ENCODE peak calls at places on chromosome 13, in five cellular contexts. Q is IMR-90, Y is transverse colon, A is K562, R is lower leg skin. O is an unnamed sample.

GRCh38 chr13:42532561-42533335 is 41.2 kb upstream of the TNFSF11 start:
- DNase-seq in R (no peak), Q (no peak), Y (no peak), A (no peak), O (no peak)

GRCh38 chr13:26045123-26045522 is 6.7 kb downstream of the SHISA2 start:
- DNase-seq in R (no peak), A (no peak), Y (no peak), Q (no peak), O (no peak)

GRCh38 chr13:39510296-39510695 is 92.7 kb downstream of the LHFPL6 start:
- DNase-seq in Y (no peak), R (no peak), Q (no peak), A (no peak), O (no peak)

GRCh38 chr13:103238441-103238840 is 172.2 kb upstream of the SLC10A2 start:
- DNase-seq in Q (no peak), A (no peak), Y (no peak), R (no peak), O (no peak)

GRCh38 chr13:49997935-49998334 is 1.1 kb downstream of the TRIM13 start:
- DNase-seq in Q (no peak), Y (no peak), A (no peak), R (no peak), O (no peak)

GRCh38 chr13:77062097-77062496 is 35.1 kb upstream of the FBXL3 start:
- DNase-seq in Q (peak), A (no peak), Y (no peak), R (no peak), O (no peak)

GRCh38 chr13:56378566-56378965 is 762.2 kb upstream of the PRR20A start:
- DNase-seq in Y (no peak), Q (no peak), A (no peak), R (no peak), O (no peak)

GRCh38 chr13:48873598-48873997 is 102.1 kb upstream of the FNDC3A start:
- DNase-seq in Y (no peak), A (no peak), R (no peak), Q (peak), O (no peak)

GRCh38 chr13:106534844-106535551 is 464 bp downstream of the EFNB2 start:
- DNase-seq in R (peak), Q (peak), Y (no peak), A (no peak), O (no peak)

GRCh38 chr13:111323950-111324651 is 3.7 kb downstream of the TEX29 start:
- DNase-seq in Y (no peak), Q (peak), R (peak), A (no peak), O (no peak)

GRCh38 chr13:23915308-23915707 is 18.0 kb upstream of the C1QTNF9B start:
- DNase-seq in Q (no peak), Y (no peak), R (no peak), A (no peak), O (no peak)

GRCh38 chr13:106104281-106104901 is 431.1 kb downstream of the EFNB2 start:
- DNase-seq in A (no peak), R (no peak), Y (no peak), Q (peak), O (no peak)

GRCh38 chr13:78022164-78022877 is 103.7 kb upstream of the EDNRB start:
- DNase-seq in Q (peak), R (no peak), Y (peak), A (no peak), O (peak)

GRCh38 chr13:65095697-65096096 is 2134.4 kb downstream of the PCDH9 start:
- DNase-seq in R (no peak), Q (no peak), A (no peak), Y (no peak), O (no peak)

GRCh38 chr13:113769881-113770280 is 10.9 kb downstream of the TMEM255B start:
- DNase-seq in Q (no peak), R (no peak), A (no peak), Y (no peak), O (no peak)

GRCh38 chr13:50483416-50483815 is 360.1 kb downstream of the DLEU7 start:
- DNase-seq in Y (no peak), Q (no peak), A (no peak), R (no peak), O (no peak)

GRCh38 chr13:50387124-50387581 is 371.9 kb downstream of the KCNRG start:
- DNase-seq in A (peak), Y (peak), R (no peak), Q (peak), O (peak)

GRCh38 chr13:87884874-87885273 is 213.7 kb downstream of the SLITRK5 start:
- DNase-seq in R (no peak), A (no peak), Q (peak), Y (no peak), O (no peak)

GRCh38 chr13:37058801-37059135 is 720 bp downstream of the SUPT20H start:
- DNase-seq in R (no peak), Q (no peak), A (peak), Y (no peak), O (no peak)

GRCh38 chr13:27482996-27483395 is 32.6 kb upstream of the MTIF3 start:
- DNase-seq in Y (peak), R (peak), Q (no peak), A (no peak), O (no peak)

GRCh38 chr13:82747331-82747730 is 1134.9 kb downstream of the SLITRK1 start:
- DNase-seq in A (no peak), Y (no peak), R (no peak), Q (no peak), O (no peak)

GRCh38 chr13:49604570-49604969 is 19.2 kb upstream of the RCBTB1 start:
- DNase-seq in Q (no peak), Y (no peak), A (no peak), R (no peak), O (no peak)

GRCh38 chr13:94251801-94252200 is 227.7 kb downstream of the DCT start:
- DNase-seq in Q (peak), R (no peak), Y (no peak), A (no peak), O (no peak)

GRCh38 chr13:96473463-96474157 is 383.7 kb downstream of the HS6ST3 start:
- DNase-seq in Q (no peak), R (no peak), Y (no peak), A (no peak), O (no peak)

GRCh38 chr13:26716984-26717383 is 43.6 kb downstream of the GPR12 start:
- DNase-seq in Q (no peak), Y (no peak), A (no peak), R (peak), O (no peak)

GRCh38 chr13:40013554-40013953 is 358.1 kb downstream of the COG6 start:
- DNase-seq in Y (no peak), A (no peak), R (no peak), Q (no peak), O (no peak)

GRCh38 chr13:114067381-114067885 is 65.0 kb downstream of the RASA3 start:
- DNase-seq in Q (peak), Y (no peak), A (no peak), R (no peak), O (peak)

GRCh38 chr13:33138441-33138840 is 122.2 kb downstream of the KL start:
- DNase-seq in R (no peak), A (no peak), Y (no peak), Q (no peak), O (no peak)

GRCh38 chr13:48486362-48486761 is 46.5 kb downstream of the RCBTB2 start:
- DNase-seq in A (no peak), Y (no peak), R (no peak), Q (no peak), O (no peak)

GRCh38 chr13:94617389-94618000 is 15.8 kb downstream of the GPR180 start:
- DNase-seq in A (no peak), Q (no peak), Y (no peak), R (no peak), O (peak)

GRCh38 chr13:52848455-52849190 is at the start of gene PCDH8:
- DNase-seq in A (no peak), R (no peak), Y (no peak), Q (no peak), O (no peak)

GRCh38 chr13:43269037-43269476 is 245.7 kb downstream of the DNAJC15 start:
- DNase-seq in Y (peak), Q (peak), R (no peak), A (no peak), O (no peak)

GRCh38 chr13:100511422-100511821 is 77.2 kb downstream of the GGACT start:
- DNase-seq in R (no peak), Q (no peak), A (no peak), Y (no peak), O (no peak)

GRCh38 chr13:73625562-73626339 is 508.5 kb downstream of the KLF12 start:
- DNase-seq in Y (no peak), Q (no peak), A (no peak), R (no peak), O (no peak)

GRCh38 chr13:73738626-73739025 is 395.6 kb downstream of the KLF12 start:
- DNase-seq in Q (peak), R (no peak), A (no peak), Y (no peak), O (no peak)

GRCh38 chr13:110195547-110196485 is 111.1 kb downstream of the COL4A1 start:
- DNase-seq in Q (peak), Y (no peak), R (peak), A (no peak), O (no peak)

GRCh38 chr13:110197041-110197440 is 109.9 kb downstream of the COL4A1 start:
- DNase-seq in Q (peak), R (no peak), Y (no peak), A (no peak), O (no peak)

GRCh38 chr13:110199046-110199831 is 107.7 kb downstream of the COL4A1 start:
- DNase-seq in Q (no peak), A (no peak), Y (no peak), R (no peak), O (no peak)

GRCh38 chr13:110200276-110200675 is 106.7 kb downstream of the COL4A1 start:
- DNase-seq in R (no peak), Q (no peak), A (no peak), Y (no peak), O (no peak)

GRCh38 chr13:110197471-110197870 is 109.5 kb downstream of the COL4A1 start:
- DNase-seq in R (peak), A (no peak), Y (no peak), Q (no peak), O (no peak)
- TF ChIP-seq CTCF in R (no peak), A (no peak), Y (no peak), Q (no peak), O (no peak)

GRCh38 chr13:20197361-20197834 is 4.7 kb upstream of the GJB2 start:
- DNase-seq in R (no peak), Q (peak), Y (no peak), A (peak), O (no peak)
- H3K4me3 ChIP-seq in R (no peak), Q (no peak), Y (no peak), A (no peak), O (no peak)

DNA sequence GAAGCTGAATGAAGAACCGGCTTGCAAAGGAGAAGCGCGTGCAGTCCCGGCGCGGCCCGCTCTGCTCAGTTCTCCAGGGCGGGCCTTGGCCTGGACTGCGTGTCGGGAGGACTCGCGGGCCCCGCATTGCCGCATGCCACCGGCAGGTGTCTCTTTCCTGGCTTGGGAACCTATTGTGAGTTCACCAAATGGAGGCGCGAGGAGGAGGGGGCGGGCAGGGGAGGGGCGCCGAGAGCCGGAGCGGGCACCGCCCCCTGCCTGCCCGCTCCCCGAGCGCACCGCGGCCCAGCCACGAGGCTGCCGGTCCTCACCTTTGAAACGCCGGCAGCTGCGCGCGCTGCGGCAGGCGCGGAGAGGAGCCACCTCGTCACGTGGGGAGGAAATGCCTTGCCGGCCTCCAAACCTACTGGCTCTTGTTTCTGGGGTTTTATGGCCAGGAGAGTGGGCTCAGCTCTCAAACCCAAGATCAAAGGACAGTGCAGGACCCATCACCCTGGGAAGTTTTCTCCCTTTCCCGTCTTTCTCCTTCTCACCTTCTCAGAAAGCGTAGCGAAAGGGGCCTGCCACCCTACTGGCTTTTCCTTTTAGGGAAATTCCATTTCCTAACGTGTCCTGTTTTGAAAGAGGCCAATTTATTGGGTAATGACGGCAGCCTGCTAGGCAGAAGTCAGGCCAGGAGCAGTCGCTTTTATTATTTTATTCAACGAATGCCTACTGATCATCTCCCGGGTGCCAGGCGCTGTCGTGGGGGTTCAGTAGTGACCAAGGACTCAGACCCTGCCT is 13.8 kb upstream of the UBE2L5 start:
- DNase-seq in Q (peak), Y (peak), R (peak), A (peak), O (peak)
- TF ChIP-seq POLR2A in Q (no peak), Y (no peak), R (no peak), A (no peak), O (peak)

DNA sequence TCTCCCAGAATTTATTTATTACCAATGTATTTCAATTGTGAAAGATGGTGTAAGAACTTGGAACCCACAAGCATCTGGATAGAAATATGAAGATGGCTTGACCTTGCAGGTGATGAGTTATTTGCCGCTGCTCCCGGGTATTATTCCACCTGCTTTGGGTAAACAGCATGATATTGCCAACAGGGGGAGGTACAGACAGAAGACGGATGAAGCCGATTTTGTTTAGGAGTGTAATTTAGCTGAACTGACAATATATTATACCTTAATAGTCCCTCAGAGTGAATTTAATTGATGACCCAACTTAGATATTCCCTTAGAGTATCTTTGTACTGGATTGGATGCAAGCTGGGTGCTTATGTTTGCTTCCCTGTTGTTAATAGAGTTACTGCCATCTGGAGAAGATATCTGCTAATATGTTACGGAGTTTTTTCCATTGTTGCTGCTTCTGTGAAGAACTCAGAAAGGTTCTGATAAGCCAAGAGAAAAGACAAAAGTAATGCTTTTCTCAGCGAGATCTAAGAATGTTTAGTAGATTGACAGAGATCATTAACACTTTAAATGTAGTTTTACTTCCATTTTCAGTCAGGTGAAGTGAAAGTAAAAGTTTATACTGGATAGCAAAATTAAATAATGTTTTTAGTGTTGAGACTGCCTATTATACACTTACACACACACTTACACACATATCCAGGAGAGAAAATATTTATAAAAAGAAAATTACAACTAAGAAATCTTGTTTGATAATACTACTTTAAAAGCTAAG is 2220.8 kb upstream of the PCDH20 start:
- DNase-seq in A (no peak), Y (no peak), R (no peak), Q (no peak), O (no peak)
- TF ChIP-seq CTCF in A (no peak), Y (no peak), R (no peak), Q (peak), O (no peak)

GRCh38 chr13:99335603-99336002 is 28.4 kb upstream of the GPR183 start:
- DNase-seq in A (no peak), Q (no peak), Y (no peak), R (no peak), O (no peak)
- H3K4me3 ChIP-seq in A (no peak), Q (no peak), Y (no peak), R (no peak), O (no peak)

GRCh38 chr13:44351505-44351854 is 22.1 kb upstream of the SERP2 start:
- DNase-seq in Q (no peak), A (no peak), R (no peak), Y (no peak), O (no peak)

GRCh38 chr13:44347301-44347700 is 26.3 kb upstream of the SERP2 start:
- DNase-seq in Y (no peak), R (no peak), A (no peak), Q (no peak), O (no peak)

GRCh38 chr13:44346534-44346933 is 27.1 kb upstream of the SERP2 start:
- DNase-seq in Q (no peak), Y (no peak), R (no peak), A (no peak), O (no peak)

GRCh38 chr13:44350775-44351504 is 22.7 kb upstream of the SERP2 start:
- DNase-seq in A (no peak), Q (no peak), R (no peak), Y (no peak), O (no peak)

GRCh38 chr13:44347905-44348304 is 25.7 kb upstream of the SERP2 start:
- DNase-seq in Y (no peak), A (no peak), R (peak), Q (peak), O (no peak)
- TF ChIP-seq POLR2A in Y (no peak), A (no peak), R (no peak), Q (no peak), O (no peak)

O was measured in tibial nerve.